ENCODE peak calls at places on chromosomes 16 and 17, in five cellular contexts. T, Z, L, H and P are unnamed samples.

GRCh38 chr16:67483150-67483549 is at the start of gene AGRP:
- DNase-seq in H (no peak), L (no peak), Z (no peak), T (no peak), P (no peak)

GRCh38 chr16:77596243-77596642 is 126.1 kb upstream of the NUDT7 start:
- DNase-seq in H (peak; percentile 35), Z (peak; percentile 1), T (no peak), L (peak; percentile 60), P (peak; percentile 76)

GRCh38 chr16:49708491-49708890 is 147.4 kb downstream of the ZNF423 start:
- DNase-seq in L (no peak), H (no peak), Z (no peak), T (no peak), P (no peak)

GRCh38 chr17:36641331-36641876 is 40.0 kb downstream of the MRM1 start:
- DNase-seq in Z (no peak), T (no peak), L (no peak), H (no peak), P (no peak)

GRCh38 chr16:84692451-84692850 is 7.3 kb upstream of the USP10 start:
- DNase-seq in Z (no peak), T (no peak), H (no peak), L (peak; percentile 95), P (no peak)

GRCh38 chr16:6852643-6853042 is 480.0 kb upstream of the RBFOX1 start:
- DNase-seq in Z (no peak), L (no peak), H (no peak), T (no peak), P (no peak)

GRCh38 chr17:50363217-50364060 is 9.5 kb downstream of the MRPL27 start:
- DNase-seq in H (peak; percentile 61), Z (peak; percentile 35), T (no peak), L (peak; percentile 74), P (peak; percentile 63)

GRCh38 chr16:31862761-31863160 is 10.8 kb upstream of the ZNF267 start:
- DNase-seq in Z (no peak), H (no peak), L (no peak), T (no peak), P (no peak)

GRCh38 chr17:50053654-50053960 is 2.3 kb upstream of the ITGA3 start:
- DNase-seq in H (peak; percentile 77), L (peak; percentile 46), T (no peak), Z (peak; percentile 57), P (no peak)

GRCh38 chr17:43861960-43862359 is 15.0 kb downstream of the CD300LG start:
- DNase-seq in H (no peak), Z (no peak), L (no peak), T (no peak), P (no peak)

GRCh38 chr17:40561871-40562611 is 3.2 kb downstream of the CCR7 start:
- DNase-seq in Z (no peak), L (no peak), H (no peak), T (peak; percentile 63), P (no peak)

GRCh38 chr17:16273499-16273898 is 56.5 kb downstream of the PIGL start:
- DNase-seq in H (peak; percentile 80), L (peak; percentile 20), Z (peak; percentile 77), T (no peak), P (peak; percentile 86)

GRCh38 chr17:70256751-70257150 is 87.4 kb downstream of the KCNJ2 start:
- DNase-seq in Z (no peak), L (no peak), H (no peak), T (no peak), P (peak; percentile 63)

GRCh38 chr17:61583242-61583641 is 7.8 kb downstream of the NACA2 start:
- DNase-seq in T (no peak), Z (peak; percentile 83), L (peak; percentile 76), H (peak; percentile 87), P (peak; percentile 77)

GRCh38 chr16:15553313-15554088 is 89.5 kb downstream of the MARF1 start:
- DNase-seq in T (no peak), H (peak; percentile 46), L (peak; percentile 54), Z (peak; percentile 28), P (peak; percentile 35)

GRCh38 chr16:62066747-62067146 is 30.5 kb upstream of the CDH8 start:
- DNase-seq in H (no peak), Z (no peak), T (no peak), L (no peak), P (no peak)

GRCh38 chr16:9090101-9090959 is 1.1 kb upstream of the HAPSTR1 start:
- DNase-seq in Z (no peak), L (no peak), T (peak; percentile 26), H (peak; percentile 54), P (no peak)

GRCh38 chr16:24347556-24347955 is 91.4 kb downstream of the CACNG3 start:
- DNase-seq in L (no peak), T (no peak), Z (no peak), H (no peak), P (no peak)

GRCh38 chr16:73717266-73718057 is 579.2 kb upstream of the PSMD7 start:
- DNase-seq in H (no peak), Z (no peak), L (no peak), T (no peak), P (no peak)

GRCh38 chr17:31007695-31008373 is 37.0 kb downstream of the RNF135 start:
- DNase-seq in H (no peak), T (no peak), L (no peak), Z (no peak), P (no peak)

GRCh38 chr17:78679495-78680395 is 102.3 kb downstream of the CYTH1 start:
- DNase-seq in L (no peak), Z (no peak), T (no peak), H (no peak), P (no peak)

GRCh38 chr16:25253322-25253721 is 4.3 kb downstream of the ZKSCAN2 start:
- DNase-seq in L (no peak), Z (no peak), H (no peak), T (no peak), P (no peak)

GRCh38 chr16:89924298-89924924 is 1.3 kb downstream of the TUBB3 start:
- DNase-seq in T (peak; percentile 55), H (peak; percentile 73), Z (peak; percentile 44), L (peak; percentile 44), P (peak; percentile 68)

GRCh38 chr17:39096435-39097158 is 54.8 kb downstream of the PLXDC1 start:
- DNase-seq in H (peak; percentile 20), L (no peak), Z (no peak), T (peak; percentile 23), P (no peak)

GRCh38 chr16:69443809-69444611 is 19.6 kb downstream of the CYB5B start:
- DNase-seq in Z (peak; percentile 47), H (peak; percentile 56), L (peak; percentile 51), T (peak; percentile 8), P (peak; percentile 64)

GRCh38 chr16:4767872-4768548 is 1.0 kb upstream of the ZNF500 start:
- DNase-seq in T (no peak), H (peak; percentile 52), L (peak; percentile 36), Z (peak; percentile 13), P (no peak)

GRCh38 chr17:32443827-32444300 is 446 bp upstream of the PSMD11 start:
- DNase-seq in Z (no peak), L (peak; percentile 2), H (no peak), T (no peak), P (no peak)